ENCODE peak calls at places on chromosomes 7 and 10, in seven cellular contexts. D, F, O, U, X, R and H are unnamed samples.

GRCh38 chr10:118590334-118590733 is 5.1 kb downstream of the PRLHR start:
- DNase-seq in D (peak; percentile 50), X (no peak), U (peak; percentile 24), F (peak; percentile 95), O (peak; percentile 70), R (no peak), H (no peak)

GRCh38 chr10:130188195-130189175 is 52.3 kb downstream of the GLRX3 start:
- DNase-seq in X (no peak), F (peak; percentile 50), D (no peak), R (no peak), O (no peak), U (no peak), H (no peak)

GRCh38 chr10:44382131-44382858 is 2.6 kb downstream of the CXCL12 start:
- DNase-seq in D (no peak), F (no peak), X (no peak), R (peak; percentile 44), U (peak; percentile 29), O (no peak), H (no peak)

GRCh38 chr10:93334901-93335312 is 147.2 kb downstream of the MYOF start:
- DNase-seq in F (no peak), R (no peak), O (no peak), U (no peak), X (no peak), D (peak; percentile 95), H (no peak)

GRCh38 chr10:83212632-83213349 is 926.5 kb upstream of the GHITM start:
- DNase-seq in X (no peak), U (no peak), R (no peak), O (peak; percentile 9), D (peak; percentile 9), F (no peak), H (no peak)

GRCh38 chr10:17576768-17577167 is 40.4 kb downstream of the HACD1 start:
- DNase-seq in O (no peak), D (no peak), R (no peak), X (no peak), F (no peak), U (no peak), H (no peak)

GRCh38 chr7:66913118-66914049 is 7.6 kb upstream of the TMEM248 start:
- DNase-seq in D (peak; percentile 2), U (no peak), O (no peak), F (no peak), R (no peak), X (no peak), H (no peak)

GRCh38 chr7:98930921-98931320 is 52.6 kb downstream of the TRRAP start:
- DNase-seq in X (peak; percentile 14), D (no peak), U (no peak), O (no peak), F (no peak), R (no peak), H (no peak)

GRCh38 chr7:140646931-140647647 is 6.5 kb upstream of the DENND2A start:
- DNase-seq in R (no peak), O (peak; percentile 32), U (no peak), D (no peak), F (peak; percentile 68), X (no peak), H (no peak)

GRCh38 chr10:21929070-21929469 is 74.5 kb downstream of the DNAJC1 start:
- DNase-seq in U (no peak), F (no peak), X (no peak), D (peak; percentile 40), O (peak; percentile 11), R (no peak), H (no peak)

GRCh38 chr7:33982425-33982786 is 77.1 kb downstream of the BMPER start:
- DNase-seq in F (no peak), U (no peak), R (no peak), X (peak; percentile 78), O (peak; percentile 60), D (peak; percentile 50), H (no peak)

GRCh38 chr10:3482200-3482993 is 302.6 kb downstream of the KLF6 start:
- DNase-seq in U (peak; percentile 39), X (peak; percentile 89), D (peak; percentile 86), R (peak; percentile 61), O (peak; percentile 91), F (peak; percentile 87), H (peak; percentile 32)

GRCh38 chr7:78019457-78020130 is 221.0 kb downstream of the PHTF2 start:
- DNase-seq in F (peak; percentile 96), D (peak; percentile 63), U (peak; percentile 94), R (peak; percentile 95), O (peak; percentile 91), X (peak; percentile 71), H (peak; percentile 93)

GRCh38 chr10:110843796-110844616 is 27.7 kb upstream of the PDCD4 start:
- DNase-seq in D (no peak), X (no peak), R (no peak), U (no peak), F (no peak), O (no peak), H (no peak)
- H3K4me3 ChIP-seq in D (no peak overlapping the region), X (no peak overlapping the region), R (no peak overlapping the region), U (no peak overlapping the region), F (no peak overlapping the region), O (no peak overlapping the region), H (no peak overlapping the region)

DNA sequence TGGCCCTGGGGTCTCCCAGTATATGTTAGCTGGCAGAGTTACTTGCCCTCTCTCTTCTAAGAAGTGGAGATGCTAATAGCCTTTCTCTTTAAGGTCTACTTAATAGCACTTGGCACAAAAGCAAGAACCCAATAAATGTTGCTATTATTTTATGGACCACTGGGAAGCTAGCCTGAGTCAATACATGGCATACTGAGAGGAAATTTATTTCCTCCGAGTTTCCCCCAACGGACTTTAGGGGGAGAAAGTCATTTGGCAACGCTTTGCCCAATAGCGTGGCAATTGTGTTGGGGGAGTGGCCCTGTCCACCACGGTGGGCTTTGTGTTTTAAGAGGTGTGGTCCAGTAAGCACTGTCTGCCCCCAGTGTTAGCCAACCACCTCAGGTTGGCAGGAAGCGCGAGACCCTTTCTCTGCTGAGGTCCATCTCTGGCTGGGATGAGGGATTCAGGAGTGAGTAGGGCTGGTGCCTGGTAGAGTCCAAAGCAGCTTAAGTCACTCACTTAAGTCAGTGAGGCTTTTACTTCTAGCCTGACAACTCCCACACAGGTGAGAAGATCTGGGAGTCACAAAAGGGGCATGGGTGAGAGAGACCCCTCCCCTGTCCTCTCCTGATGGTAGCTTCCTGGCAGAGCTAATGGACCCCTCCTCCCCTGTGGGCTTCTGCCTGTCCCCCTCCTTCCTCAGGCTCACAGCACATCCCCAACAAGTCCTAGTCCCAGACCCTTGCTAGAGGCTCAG is 87.6 kb upstream of the SMNDC1 start:
- DNase-seq in F (no peak), R (no peak), U (no peak), O (no peak), D (peak; percentile 17), X (no peak), H (no peak)
- H3K4me3 ChIP-seq in F (no peak overlapping the region), R (no peak overlapping the region), U (no peak overlapping the region), O (no peak overlapping the region), D (no peak overlapping the region), X (no peak overlapping the region), H (no peak overlapping the region)

GRCh38 chr7:122311719-122312118 is 7.2 kb upstream of the FEZF1 start:
- DNase-seq in R (no peak), X (no peak), U (no peak), D (no peak), O (no peak), F (no peak), H (no peak)

GRCh38 chr7:122312789-122313188 is 8.2 kb upstream of the FEZF1 start:
- DNase-seq in D (no peak), U (no peak), X (no peak), O (no peak), F (no peak), R (no peak), H (no peak)

GRCh38 chr7:122311280-122311679 is 6.7 kb upstream of the FEZF1 start:
- DNase-seq in U (no peak), R (no peak), D (no peak), X (no peak), F (no peak), O (no peak), H (no peak)

GRCh38 chr7:122307228-122307619 is 2.7 kb upstream of the FEZF1 start:
- DNase-seq in X (no peak), R (no peak), O (no peak), D (no peak), U (no peak), F (no peak), H (no peak)

GRCh38 chr7:122310119-122311021 is 5.8 kb upstream of the FEZF1 start:
- DNase-seq in F (no peak), X (no peak), U (no peak), O (peak; percentile 29), D (no peak), R (peak; percentile 44), H (no peak)
- H3K4me3 ChIP-seq in F (no peak overlapping the region), X (peak overlapping the region; percentile 29), U (peak overlapping the region; percentile 55), O (peak overlapping the region; percentile 18), D (no peak overlapping the region), R (no peak overlapping the region), H (peak overlapping the region; percentile 44)

DNA sequence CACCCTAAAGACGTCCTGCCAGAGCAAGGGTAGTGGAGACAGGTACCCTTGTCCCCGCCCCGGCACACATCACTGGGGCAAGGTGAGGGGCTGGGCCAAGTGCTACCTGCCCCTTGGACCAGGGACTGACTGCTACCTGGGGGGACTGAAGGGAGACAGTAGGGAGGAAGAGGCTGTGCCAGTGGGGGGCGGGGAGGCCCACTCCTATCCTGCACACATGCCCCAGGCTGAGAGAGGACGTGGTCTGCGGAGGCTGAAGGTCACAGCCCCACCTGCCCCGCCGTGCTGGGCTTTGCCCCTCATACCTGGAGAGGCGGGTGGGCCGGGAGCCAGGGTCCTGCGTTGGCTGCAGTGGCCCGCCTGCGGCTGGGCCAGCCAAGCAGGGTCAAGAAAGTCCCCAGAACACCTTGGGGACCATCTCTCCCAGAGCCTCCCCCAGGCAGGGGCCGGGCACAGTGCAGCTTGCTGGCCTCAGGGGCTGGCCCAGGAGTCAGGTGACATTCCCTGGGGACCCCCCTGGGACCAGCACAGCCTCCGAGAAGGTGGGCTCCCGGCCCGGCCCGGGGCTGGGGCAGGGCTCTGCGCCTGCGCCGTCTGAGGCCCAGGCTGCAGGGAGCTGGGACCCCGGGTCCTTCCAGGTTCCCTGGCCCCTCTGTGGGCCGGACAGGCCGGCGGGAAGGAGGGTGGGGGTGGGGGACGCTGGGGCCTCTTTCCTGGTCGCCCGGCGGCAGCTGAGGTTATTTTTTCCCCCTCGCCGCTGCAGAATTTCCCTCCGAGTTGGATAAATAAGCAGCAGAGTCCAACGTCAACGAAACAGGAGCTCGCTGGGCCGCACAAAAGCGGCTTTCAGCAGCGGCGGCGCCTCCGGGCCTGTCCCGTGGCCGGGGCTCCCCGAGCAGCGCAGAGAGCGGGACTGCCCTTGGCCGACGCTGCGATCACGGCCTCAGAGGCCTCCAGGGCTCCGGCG is 9.8 kb upstream of the FZD9 start:
- DNase-seq in D (no peak), O (peak; percentile 30), U (peak; percentile 24), X (peak; percentile 13), F (no peak), R (peak; percentile 58), H (no peak)
- H3K4me3 ChIP-seq in D (no peak overlapping the region), O (no peak overlapping the region), U (peak overlapping the region; percentile 46), X (peak overlapping the region; percentile 36), F (no peak overlapping the region), R (no peak overlapping the region), H (peak overlapping the region; percentile 41)

GRCh38 chr7:27901028-27901760 is 161.2 kb downstream of the TAX1BP1 start:
- DNase-seq in F (no peak), U (no peak), D (peak; percentile 28), O (peak; percentile 50), X (peak; percentile 59), R (no peak), H (no peak)
- H3K4me3 ChIP-seq in F (no peak overlapping the region), U (peak overlapping the region; percentile 43), D (peak overlapping the region; percentile 52), O (no peak overlapping the region), X (peak overlapping the region; percentile 27), R (no peak overlapping the region), H (peak overlapping the region; percentile 27)

GRCh38 chr7:138000081-138000701 is 1.7 kb downstream of the CREB3L2 start:
- DNase-seq in D (no peak), O (peak; percentile 94), X (peak; percentile 98), U (peak; percentile 78), F (peak; percentile 86), R (peak; percentile 62), H (peak; percentile 76)
- H3K4me3 ChIP-seq in D (peak overlapping the region; percentile 95), O (peak overlapping the region; percentile 80), X (peak overlapping the region; percentile 100), U (peak overlapping the region; percentile 98), F (peak overlapping the region; percentile 32), R (peak overlapping the region; percentile 29), H (no peak overlapping the region)